ENCODE peak calls at places on chromosomes 1 and 21, in seven cellular contexts. C is IMR-90, O is gastrocnemius medialis, K is body of pancreas, A is A549, B is HCT116, Z is HepG2. U is an unnamed sample. For H3K4me1, the result is how much of the 10 kb centered on the place peaks cover.

GRCh38 chr1:6646499-6647148 is 22.0 kb downstream of the THAP3 start:
- ATAC-seq in C (peak), O (peak), K (peak), A (peak), B (peak), Z (peak), U (peak)

GRCh38 chr1:200862713-200863415 is 9.9 kb upstream of the GPR25 start:
- ATAC-seq in C (no peak), O (no peak), K (no peak), A (no peak), B (no peak), Z (no peak), U (no peak)

GRCh38 chr21:36079010-36079649 is 9.3 kb downstream of the CBR1 start:
- ATAC-seq in C (no peak), O (peak), K (no peak), A (no peak), B (no peak), Z (peak), U (no peak)

GRCh38 chr1:28449904-28450303 is 55.9 kb upstream of the RCC1 start:
- ATAC-seq in C (no peak), O (no peak), K (no peak), A (no peak), B (no peak), Z (no peak), U (no peak)

GRCh38 chr21:25688284-25689035 is 46.2 kb downstream of the ATP5PF start:
- ATAC-seq in C (peak), O (peak), K (peak), A (no peak), B (no peak), Z (no peak), U (no peak)

GRCh38 chr1:150876111-150876434 is 326 bp downstream of the ARNT start:
- ATAC-seq in C (peak), O (peak), K (peak), A (peak), B (peak), Z (peak), U (peak)

GRCh38 chr1:27536767-27537166 is 46.8 kb upstream of the WASF2 start:
- ATAC-seq in C (peak), O (peak), K (peak), A (peak), B (no peak), Z (no peak), U (peak)

GRCh38 chr1:51924455-51924854 is 45.9 kb upstream of the NRDC start:
- ATAC-seq in C (peak), O (no peak), K (no peak), A (no peak), B (no peak), Z (no peak), U (no peak)

GRCh38 chr21:41601573-41602371 is 93.8 kb upstream of the TMPRSS2 start:
- ATAC-seq in C (peak), O (no peak), K (peak), A (no peak), B (no peak), Z (no peak), U (no peak)

GRCh38 chr1:5993553-5994510 is 1.6 kb upstream of the NPHP4 start:
- ATAC-seq in C (no peak), O (no peak), K (no peak), A (no peak), B (no peak), Z (no peak), U (no peak)

GRCh38 chr21:41610042-41610839 is 102.3 kb upstream of the TMPRSS2 start:
- ATAC-seq in C (peak), O (no peak), K (peak), A (peak), B (peak), Z (peak), U (no peak)

GRCh38 chr1:21277178-21277577 is 13.1 kb downstream of the ECE1 start:
- ATAC-seq in C (no peak), O (no peak), K (no peak), A (peak), B (no peak), Z (peak), U (no peak)

GRCh38 chr1:209780276-209780675 is 4.1 kb downstream of the C1orf74 start:
- ATAC-seq in C (no peak), O (no peak), K (no peak), A (no peak), B (no peak), Z (no peak), U (no peak)

GRCh38 chr1:168599636-168600035 is 23.2 kb downstream of the XCL1 start:
- ATAC-seq in C (no peak), O (no peak), K (no peak), A (no peak), B (no peak), Z (peak), U (no peak)

GRCh38 chr1:19067912-19068638 is 111.6 kb upstream of the IFFO2 start:
- ATAC-seq in C (no peak), O (no peak), K (no peak), A (no peak), B (no peak), Z (peak), U (no peak)

GRCh38 chr1:19068639-19069276 is 112.3 kb upstream of the IFFO2 start:
- ATAC-seq in C (no peak), O (no peak), K (no peak), A (no peak), B (no peak), Z (peak), U (no peak)

GRCh38 chr1:19066874-19067186 is 110.4 kb upstream of the IFFO2 start:
- ATAC-seq in C (no peak), O (no peak), K (no peak), A (peak), B (peak), Z (no peak), U (no peak)

GRCh38 chr1:19066248-19066873 is 109.9 kb upstream of the IFFO2 start:
- ATAC-seq in C (peak), O (no peak), K (peak), A (peak), B (no peak), Z (no peak), U (no peak)

DNA sequence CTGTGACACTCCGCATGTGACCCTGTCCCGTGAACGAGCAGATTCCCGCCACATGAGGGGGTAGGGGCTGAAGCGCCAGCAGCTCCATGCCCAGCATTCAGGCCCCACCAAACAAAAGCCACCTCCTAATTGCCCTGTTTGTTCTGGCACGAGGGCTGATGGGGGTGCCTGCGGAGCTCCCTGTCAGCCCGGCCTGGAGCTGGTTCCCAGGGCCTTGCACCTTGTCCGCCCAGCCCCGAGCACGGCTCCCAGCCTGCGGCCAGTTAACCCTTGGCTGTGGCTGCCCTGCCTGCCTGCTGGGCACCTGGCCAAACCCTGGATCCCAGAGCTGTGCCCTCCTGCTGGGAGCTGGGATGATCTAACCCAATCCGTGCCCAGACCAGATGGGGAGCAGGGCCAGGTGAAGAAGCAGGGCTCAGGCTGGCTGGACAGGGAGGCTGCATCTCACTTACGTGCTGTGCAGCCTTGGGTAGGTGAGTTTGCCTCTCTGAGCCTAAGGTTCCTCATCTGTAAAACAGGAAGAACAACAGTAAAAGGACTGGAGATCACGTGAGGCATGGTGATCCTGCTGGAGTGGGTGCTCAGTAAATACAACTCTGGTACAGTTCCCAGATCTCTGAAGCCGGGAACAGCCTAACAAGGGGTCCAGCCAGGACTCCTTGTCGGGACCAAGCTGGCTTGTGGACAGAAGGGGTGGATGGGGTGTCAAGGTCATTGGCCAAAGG is 110.9 kb upstream of the IFFO2 start:
- ATAC-seq in C (no peak), O (no peak), K (peak), A (peak), B (peak), Z (peak), U (peak)
- TF ChIP-seq CTCF in C (no peak), O (peak), K (peak), A (no peak), B (no peak), Z (peak), U (no peak)

GRCh38 chr1:173082913-173083312 is 32.2 kb upstream of the TNFSF18 start:
- ATAC-seq in C (no peak), O (no peak), K (no peak), A (no peak), B (no peak), Z (no peak), U (no peak)
- H3K4me1 ChIP-seq in C (under half), O (under half), K (under half), A (under half), B (under half), Z (under half), U (under half)

GRCh38 chr1:33346921-33347649 is 26.2 kb upstream of the A3GALT2 start:
- ATAC-seq in C (peak), O (peak), K (peak), A (peak), B (peak), Z (peak), U (peak)
- TF ChIP-seq POLR2A in C (peak), O (peak), K (peak), A (no peak), B (peak), Z (peak), U (peak)

GRCh38 chr1:235631816-235632215 is 17.8 kb downstream of the GNG4 start:
- ATAC-seq in C (no peak), O (no peak), K (no peak), A (peak), B (no peak), Z (peak), U (no peak)
- TF ChIP-seq CTCF in C (no peak), O (no peak), K (no peak), A (no peak), B (no peak), Z (peak), U (no peak)

GRCh38 chr1:42951588-42951987 is 7.1 kb downstream of the SLC2A1 start:
- ATAC-seq in C (no peak), O (no peak), K (no peak), A (no peak), B (no peak), Z (no peak), U (no peak)

GRCh38 chr1:42949312-42950145 is 9.1 kb downstream of the SLC2A1 start:
- ATAC-seq in C (no peak), O (no peak), K (no peak), A (peak), B (no peak), Z (no peak), U (no peak)

GRCh38 chr1:42953182-42954180 is 5.2 kb downstream of the SLC2A1 start:
- ATAC-seq in C (no peak), O (no peak), K (no peak), A (no peak), B (no peak), Z (no peak), U (no peak)

GRCh38 chr1:42950146-42950480 is 8.6 kb downstream of the SLC2A1 start:
- ATAC-seq in C (peak), O (no peak), K (no peak), A (no peak), B (no peak), Z (no peak), U (no peak)

DNA sequence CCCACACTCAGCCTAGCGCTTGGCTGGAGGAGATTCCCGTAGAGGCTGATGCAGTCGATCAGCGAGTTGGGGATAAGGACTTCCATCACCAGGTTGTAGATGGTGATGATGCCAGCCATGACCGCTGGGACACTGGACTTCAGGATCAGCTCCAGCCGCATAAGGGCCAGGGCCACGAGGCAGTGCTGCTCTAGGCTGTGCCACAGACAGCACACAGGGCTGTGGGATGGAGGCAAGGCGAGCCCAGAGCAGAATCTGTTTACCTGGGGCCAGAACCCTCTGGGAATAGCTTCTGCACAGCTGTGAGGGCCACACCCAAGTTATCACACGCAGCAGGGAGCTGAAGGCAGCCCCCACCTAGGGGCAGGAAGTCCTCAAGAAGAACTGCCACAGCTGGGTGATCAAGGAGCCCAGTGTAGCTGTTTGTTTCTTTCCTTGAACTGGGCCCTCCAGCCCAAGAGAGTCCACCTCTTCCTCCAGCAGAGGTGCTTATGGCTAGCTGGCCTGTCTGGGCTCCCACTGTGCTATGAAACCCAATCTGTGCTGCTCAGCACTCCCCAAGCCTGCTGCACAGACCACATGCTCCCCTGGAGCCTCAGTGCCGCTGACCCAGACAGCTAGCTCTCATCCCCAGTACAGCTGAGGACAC is 6.2 kb downstream of the SLC2A1 start:
- ATAC-seq in C (peak), O (no peak), K (no peak), A (peak), B (peak), Z (peak), U (no peak)
- H3K4me1 ChIP-seq in C (under half), O (under half), K (under half), A (half or more), B (half or more), Z (half or more), U (half or more)

GRCh38 chr1:174157157-174157806 is 2.0 kb upstream of the RABGAP1L start:
- ATAC-seq in C (no peak), O (no peak), K (no peak), A (no peak), B (no peak), Z (no peak), U (no peak)
- TF ChIP-seq POLR2A in C (no peak), O (no peak), K (no peak), A (no peak), B (no peak), Z (no peak), U (no peak)

DNA sequence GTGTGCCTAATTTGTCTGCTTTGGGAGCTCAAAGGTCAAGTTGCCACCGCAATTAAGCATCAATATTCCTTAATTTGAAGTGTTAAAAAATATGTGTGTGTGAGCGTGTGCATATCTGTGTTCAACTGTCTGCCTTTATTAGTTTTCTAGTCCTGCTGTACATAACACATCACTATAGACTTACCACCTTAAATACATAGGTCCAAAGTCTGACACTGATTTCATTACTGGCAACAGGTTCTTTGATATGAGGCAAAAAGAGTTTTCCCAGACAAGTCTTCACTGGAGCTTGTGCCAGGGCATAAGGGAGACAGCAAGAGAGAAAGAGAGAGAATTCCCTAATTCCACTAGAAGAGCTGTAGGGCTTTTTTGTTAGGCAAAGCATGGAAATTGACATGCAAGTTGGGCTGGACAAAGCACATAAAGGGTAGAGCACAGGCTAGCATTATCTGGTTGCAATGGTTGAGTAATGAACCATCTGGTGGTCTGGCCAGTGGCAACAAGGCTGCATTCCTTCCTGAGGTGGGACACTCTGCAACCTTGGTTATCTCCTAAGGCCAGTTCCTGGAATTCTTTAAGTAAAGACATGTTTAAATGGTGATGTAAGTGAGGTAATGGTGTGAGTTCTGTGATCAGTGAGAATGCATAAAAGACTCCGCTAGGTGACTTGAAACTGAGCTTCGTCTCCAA is 457.2 kb upstream of the ADAMTS5 start:
- ATAC-seq in C (peak), O (no peak), K (no peak), A (no peak), B (no peak), Z (no peak), U (no peak)
- TF ChIP-seq CTCF in C (no peak), O (no peak), K (no peak), A (no peak), B (no peak), Z (no peak), U (no peak)